ENCODE peak calls at places on chromosomes 7 and 10, in seven cellular contexts. X is HepG2, V is SK-N-SH, H is H1, Z is GM12892, Y is GM12878, E is K562. R is an unnamed sample.

GRCh38 chr10:3514691-3515090 is 270.3 kb downstream of the KLF6 start:
- DNase-seq in X (no peak), V (no peak), H (no peak), Z (no peak), Y (no peak), E (no peak), R (no peak)

GRCh38 chr10:3516626-3517255 is 268.3 kb downstream of the KLF6 start:
- DNase-seq in X (no peak), V (no peak), H (no peak), Z (no peak), Y (no peak), E (no peak), R (no peak)

GRCh38 chr10:80323298-80323697 is 33.3 kb downstream of the DYDC1 start:
- DNase-seq in X (no peak), V (no peak), H (no peak), Z (no peak), Y (no peak), E (no peak), R (no peak)

GRCh38 chr7:134845461-134845860 is 66.0 kb downstream of the CALD1 start:
- DNase-seq in X (peak), V (no peak), H (no peak), Z (no peak), Y (peak), E (no peak), R (no peak)

GRCh38 chr10:102410427-102411073 is 8.0 kb downstream of the PSD start:
- DNase-seq in X (no peak), V (peak), H (no peak), Z (no peak), Y (no peak), E (no peak), R (peak)

GRCh38 chr7:135341049-135341448 is 107.4 kb downstream of the STRA8 start:
- DNase-seq in X (peak), V (no peak), H (no peak), Z (no peak), Y (no peak), E (no peak), R (no peak)

GRCh38 chr10:86263907-86264306 is 102.7 kb downstream of the GRID1 start:
- DNase-seq in X (no peak), V (peak), H (no peak), Z (no peak), Y (no peak), E (no peak), R (no peak)

GRCh38 chr10:115239761-115240160 is 146.6 kb downstream of the ATRNL1 start:
- DNase-seq in X (no peak), V (no peak), H (no peak), Z (no peak), Y (no peak), E (no peak), R (no peak)

GRCh38 chr7:69778138-69778537 is 179.9 kb downstream of the AUTS2 start:
- DNase-seq in X (no peak), V (no peak), H (no peak), Z (no peak), Y (no peak), E (no peak), R (no peak)

GRCh38 chr10:98272690-98273453 is 4.9 kb upstream of the LOXL4 start:
- DNase-seq in X (peak), V (no peak), H (no peak), Z (no peak), Y (no peak), E (no peak), R (no peak)

GRCh38 chr10:103585011-103585405 is 91.5 kb downstream of the NEURL1 start:
- DNase-seq in X (no peak), V (no peak), H (no peak), Z (no peak), Y (no peak), E (no peak), R (no peak)

GRCh38 chr7:112533591-112533990 is 52.8 kb downstream of the LSMEM1 start:
- DNase-seq in X (no peak), V (no peak), H (no peak), Z (no peak), Y (no peak), E (no peak), R (no peak)

GRCh38 chr10:129552119-129552518 is 85.1 kb downstream of the MGMT start:
- DNase-seq in X (no peak), V (no peak), H (no peak), Z (no peak), Y (peak), E (no peak), R (no peak)

GRCh38 chr7:44587843-44588711 is 6.0 kb upstream of the TMED4 start:
- DNase-seq in X (peak), V (peak), H (no peak), Z (no peak), Y (peak), E (no peak), R (no peak)

GRCh38 chr10:77506517-77506916 is 131.1 kb downstream of the KCNMA1 start:
- DNase-seq in X (no peak), V (no peak), H (no peak), Z (no peak), Y (no peak), E (no peak), R (no peak)

GRCh38 chr10:77504870-77505257 is 132.7 kb downstream of the KCNMA1 start:
- DNase-seq in X (no peak), V (no peak), H (no peak), Z (no peak), Y (no peak), E (no peak), R (no peak)

GRCh38 chr10:77505431-77506334 is 131.9 kb downstream of the KCNMA1 start:
- DNase-seq in X (no peak), V (no peak), H (no peak), Z (no peak), Y (no peak), E (no peak), R (no peak)

GRCh38 chr10:77501846-77502251 is 135.8 kb downstream of the KCNMA1 start:
- DNase-seq in X (no peak), V (no peak), H (no peak), Z (no peak), Y (no peak), E (no peak), R (no peak)

GRCh38 chr10:77504196-77504869 is 133.3 kb downstream of the KCNMA1 start:
- DNase-seq in X (no peak), V (no peak), H (no peak), Z (no peak), Y (no peak), E (no peak), R (no peak)
- TF ChIP-seq TAF1 in X (no peak), V (no peak), H (no peak), Z (no peak), Y (no peak), E (no peak), R (no peak)

DNA sequence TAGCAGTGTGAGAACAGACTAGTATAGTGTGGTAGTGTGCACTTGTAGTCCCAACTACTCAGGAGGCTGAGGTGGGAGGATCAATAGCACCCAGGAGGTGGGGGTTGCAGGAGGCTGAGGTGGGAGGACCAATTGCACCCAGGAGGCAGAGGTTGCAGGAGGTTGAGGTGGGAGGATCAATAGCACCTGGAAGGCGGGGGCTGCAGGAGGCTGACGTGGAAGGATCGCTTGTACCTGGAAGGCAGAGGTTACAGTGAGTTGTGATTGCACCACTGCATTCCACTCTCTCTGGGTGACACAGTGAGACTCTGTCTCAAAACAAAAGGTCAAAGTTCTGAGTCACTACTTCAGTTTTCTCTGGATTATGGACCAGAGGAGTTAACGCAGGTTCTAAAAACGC is 22.6 kb upstream of the DIP2C start:
- DNase-seq in X (peak), V (no peak), H (no peak), Z (no peak), Y (no peak), E (no peak), R (no peak)
- TF ChIP-seq TAF1 in X (no peak), V (no peak), H (no peak), Z (no peak), Y (no peak), E (no peak), R (no peak)

GRCh38 chr7:158582089-158582456 is 5.5 kb downstream of the PTPRN2 start:
- DNase-seq in X (no peak), V (no peak), H (no peak), Z (no peak), Y (no peak), E (no peak), R (no peak)
- TF ChIP-seq TAF1 in X (no peak), V (no peak), H (no peak), Z (no peak), Y (no peak), E (no peak), R (no peak)

GRCh38 chr7:20152511-20152910 is 64.7 kb downstream of the MACC1 start:
- DNase-seq in X (no peak), V (no peak), H (no peak), Z (no peak), Y (no peak), E (no peak), R (no peak)
- TF ChIP-seq TAF1 in X (no peak), V (no peak), H (no peak), Z (no peak), Y (no peak), E (no peak), R (no peak)

GRCh38 chr10:5565205-5565545 is 40.4 kb downstream of the CALML3 start:
- DNase-seq in X (no peak), V (no peak), H (no peak), Z (no peak), Y (no peak), E (no peak), R (no peak)

GRCh38 chr10:5565671-5566581 is 41.2 kb downstream of the CALML3 start:
- DNase-seq in X (no peak), V (no peak), H (no peak), Z (no peak), Y (no peak), E (no peak), R (no peak)

GRCh38 chr10:5563237-5563961 is 38.6 kb downstream of the CALML3 start:
- DNase-seq in X (no peak), V (no peak), H (no peak), Z (no peak), Y (no peak), E (no peak), R (no peak)

GRCh38 chr10:5563991-5564536 is 39.3 kb downstream of the CALML3 start:
- DNase-seq in X (no peak), V (no peak), H (no peak), Z (no peak), Y (no peak), E (peak), R (no peak)

DNA sequence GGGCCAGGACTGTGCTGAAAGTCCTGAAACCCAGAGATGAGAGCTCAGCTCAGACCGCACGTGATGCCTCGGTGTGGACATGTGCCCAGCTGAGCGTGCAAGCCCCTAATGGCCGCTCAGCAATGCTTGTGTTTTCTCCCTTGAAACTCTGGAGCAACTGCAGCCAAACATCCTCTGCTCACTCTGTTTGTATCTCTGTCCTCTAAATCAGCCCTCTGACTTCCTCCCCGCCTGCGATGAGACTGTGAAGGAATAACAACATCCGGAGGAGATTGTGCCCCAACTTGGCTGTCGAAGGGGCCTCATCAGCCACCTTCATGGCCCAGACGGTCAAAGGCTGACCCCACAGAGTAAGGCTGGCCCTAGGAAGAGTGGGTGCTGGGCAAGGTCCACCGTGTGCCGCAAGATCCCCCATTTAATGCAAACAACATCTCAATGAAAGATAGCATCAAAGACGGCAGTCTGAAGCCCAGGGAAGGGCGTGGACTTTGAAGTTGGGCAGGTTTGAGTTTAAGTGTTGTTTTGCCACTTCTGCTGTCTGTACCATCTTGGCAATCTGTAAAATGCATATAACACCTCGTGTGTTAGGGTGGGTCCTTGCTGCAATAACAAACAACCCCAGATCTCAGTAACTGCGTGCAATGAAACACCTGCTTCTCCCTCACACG is 39.9 kb downstream of the CALML3 start:
- DNase-seq in X (no peak), V (no peak), H (no peak), Z (no peak), Y (no peak), E (no peak), R (no peak)
- TF ChIP-seq TAF1 in X (no peak), V (no peak), H (no peak), Z (no peak), Y (no peak), E (no peak), R (no peak)

GRCh38 chr7:133433165-133433812 is 180.4 kb downstream of the EXOC4 start:
- DNase-seq in X (peak), V (no peak), H (no peak), Z (no peak), Y (no peak), E (no peak), R (no peak)

GRCh38 chr7:133437544-133437943 is 184.7 kb downstream of the EXOC4 start:
- DNase-seq in X (no peak), V (no peak), H (no peak), Z (no peak), Y (no peak), E (no peak), R (no peak)

GRCh38 chr7:133431134-133431711 is 178.3 kb downstream of the EXOC4 start:
- DNase-seq in X (no peak), V (no peak), H (no peak), Z (no peak), Y (no peak), E (no peak), R (no peak)

GRCh38 chr7:133436014-133436428 is 183.1 kb downstream of the EXOC4 start:
- DNase-seq in X (no peak), V (no peak), H (no peak), Z (no peak), Y (no peak), E (no peak), R (no peak)

GRCh38 chr7:133434246-133434865 is 181.5 kb downstream of the EXOC4 start:
- DNase-seq in X (peak), V (peak), H (no peak), Z (no peak), Y (no peak), E (peak), R (no peak)
- TF ChIP-seq TAF1 in X (no peak), V (no peak), H (no peak), Z (no peak), Y (no peak), E (no peak), R (no peak)